ENCODE peak calls at places on chromosomes 12 and 14, in ten cellular contexts. V, G, W, Y, I, Q, N, T, X and K are unnamed samples.

GRCh38 chr14:81889529-81889928 is 355.9 kb upstream of the SEL1L start:
- DNase-seq in N (no peak), X (no peak), G (no peak), W (no peak), Y (no peak), I (no peak), T (no peak), V (no peak), Q (no peak), K (no peak)

GRCh38 chr12:122021193-122021821 is 377 bp upstream of the BCL7A start:
- DNase-seq in I (no peak), Y (no peak), W (no peak), V (no peak), T (peak), Q (no peak), X (peak), G (no peak), N (no peak), K (peak)

GRCh38 chr12:15114501-15114900 is 106.7 kb downstream of the RERG start:
- DNase-seq in N (no peak), Y (no peak), T (no peak), W (no peak), I (no peak), G (no peak), Q (no peak), V (no peak), X (no peak), K (no peak)

GRCh38 chr12:57533108-57533507 is 10.5 kb downstream of the MBD6 start:
- DNase-seq in X (no peak), N (no peak), Q (no peak), I (no peak), W (no peak), V (no peak), Y (no peak), T (no peak), G (no peak), K (no peak)

GRCh38 chr12:91332305-91332704 is 149.7 kb upstream of the DCN start:
- DNase-seq in N (peak), G (no peak), T (peak), I (no peak), V (no peak), X (no peak), Y (no peak), Q (no peak), W (no peak), K (no peak)

GRCh38 chr12:128797119-128798118 is 26.3 kb downstream of the SLC15A4 start:
- DNase-seq in G (no peak), N (peak), W (no peak), I (no peak), T (peak), Q (no peak), X (no peak), V (no peak), Y (no peak), K (peak)

GRCh38 chr12:64760808-64761573 is 1.8 kb upstream of the GNS start:
- DNase-seq in Q (no peak), X (no peak), N (no peak), T (no peak), I (no peak), Y (no peak), W (no peak), G (no peak), V (no peak), K (no peak)

GRCh38 chr14:31270196-31270772 is 62.7 kb upstream of the HECTD1 start:
- DNase-seq in Q (no peak), Y (no peak), T (no peak), V (no peak), G (peak), W (no peak), N (peak), I (no peak), X (peak), K (no peak)

GRCh38 chr14:83913466-83913865 is 1616.5 kb upstream of the FLRT2 start:
- DNase-seq in N (no peak), T (no peak), G (no peak), Y (no peak), I (no peak), X (no peak), W (no peak), V (no peak), Q (no peak), K (no peak)

GRCh38 chr14:69612014-69612758 is 790 bp downstream of the SUSD6 start:
- DNase-seq in Q (no peak), T (peak), N (peak), X (peak), W (no peak), Y (peak), G (no peak), V (no peak), I (peak), K (peak)

GRCh38 chr14:90426663-90427062 is 29.8 kb downstream of the CALM1 start:
- DNase-seq in V (no peak), T (no peak), I (no peak), Q (no peak), G (no peak), N (peak), X (no peak), W (no peak), Y (no peak), K (peak)

GRCh38 chr12:67338426-67338825 is 69.3 kb downstream of the CAND1 start:
- DNase-seq in G (no peak), T (no peak), X (no peak), Q (no peak), I (no peak), N (no peak), W (no peak), Y (no peak), V (no peak), K (no peak)

GRCh38 chr12:49121047-49121696 is 10.0 kb downstream of the TUBA1B start:
- DNase-seq in W (peak), T (peak), Q (peak), Y (peak), X (no peak), N (peak), V (peak), I (no peak), G (peak), K (peak)

GRCh38 chr14:65095633-65096205 is 6.6 kb downstream of the MAX start:
- DNase-seq in V (no peak), W (no peak), X (no peak), N (peak), T (peak), Y (peak), Q (no peak), G (no peak), I (no peak), K (peak)

GRCh38 chr12:83434600-83434999 is 747.9 kb downstream of the TMTC2 start:
- DNase-seq in V (no peak), W (no peak), Q (no peak), N (no peak), I (no peak), X (no peak), Y (no peak), G (no peak), T (no peak), K (no peak)

GRCh38 chr12:130832561-130833209 is 6.4 kb downstream of the STX2 start:
- DNase-seq in Q (no peak), V (no peak), G (no peak), I (no peak), W (no peak), Y (peak), N (peak), T (no peak), X (no peak), K (no peak)